ENCODE peak calls at places on chromosomes 7 and 10, in seven cellular contexts. One of them, this sample, is unnamed.

GRCh38 chr7:149731207-149731955 is 42.0 kb downstream of the ZNF467 start:
- DNase-seq in upper lobe of right lung: peak
- DNase-seq in mammary epithelial cell: no peak
- DNase-seq in astrocyte of the cerebellum: no peak
- DNase-seq in AG09319: no peak
- DNase-seq in body of pancreas: peak
- DNase-seq in thoracic aorta: no peak
- DNase-seq in this sample: no peak

GRCh38 chr7:25979605-25980004 is 172.4 kb upstream of the NFE2L3 start:
- DNase-seq in upper lobe of right lung: no peak
- DNase-seq in mammary epithelial cell: peak
- DNase-seq in astrocyte of the cerebellum: no peak
- DNase-seq in AG09319: no peak
- DNase-seq in body of pancreas: no peak
- DNase-seq in thoracic aorta: no peak
- DNase-seq in this sample: no peak

GRCh38 chr10:97028126-97028831 is 157.5 kb downstream of the SLIT1 start:
- DNase-seq in upper lobe of right lung: no peak
- DNase-seq in mammary epithelial cell: peak
- DNase-seq in astrocyte of the cerebellum: no peak
- DNase-seq in AG09319: no peak
- DNase-seq in body of pancreas: no peak
- DNase-seq in thoracic aorta: no peak
- DNase-seq in this sample: no peak

GRCh38 chr10:58967551-58968418 is 208.7 kb upstream of the PHYHIPL start:
- DNase-seq in upper lobe of right lung: peak
- DNase-seq in mammary epithelial cell: peak
- DNase-seq in astrocyte of the cerebellum: no peak
- DNase-seq in AG09319: no peak
- DNase-seq in body of pancreas: peak
- DNase-seq in thoracic aorta: no peak
- DNase-seq in this sample: peak

GRCh38 chr7:68535266-68535665 is 1063.0 kb upstream of the AUTS2 start:
- DNase-seq in upper lobe of right lung: no peak
- DNase-seq in mammary epithelial cell: no peak
- DNase-seq in astrocyte of the cerebellum: no peak
- DNase-seq in AG09319: no peak
- DNase-seq in body of pancreas: no peak
- DNase-seq in thoracic aorta: no peak
- DNase-seq in this sample: no peak

GRCh38 chr7:157490465-157490912 is 153.7 kb downstream of the DNAJB6 start:
- DNase-seq in upper lobe of right lung: peak
- DNase-seq in mammary epithelial cell: peak
- DNase-seq in astrocyte of the cerebellum: peak
- DNase-seq in AG09319: no peak
- DNase-seq in body of pancreas: no peak
- DNase-seq in thoracic aorta: no peak
- DNase-seq in this sample: no peak

GRCh38 chr7:30842542-30843451 is 68.9 kb upstream of the AQP1 start:
- DNase-seq in upper lobe of right lung: peak
- DNase-seq in mammary epithelial cell: no peak
- DNase-seq in astrocyte of the cerebellum: no peak
- DNase-seq in AG09319: no peak
- DNase-seq in body of pancreas: no peak
- DNase-seq in thoracic aorta: no peak
- DNase-seq in this sample: no peak

GRCh38 chr7:47506716-47507354 is 75.1 kb downstream of the TNS3 start:
- DNase-seq in upper lobe of right lung: no peak
- DNase-seq in mammary epithelial cell: no peak
- DNase-seq in astrocyte of the cerebellum: peak
- DNase-seq in AG09319: no peak
- DNase-seq in body of pancreas: no peak
- DNase-seq in thoracic aorta: no peak
- DNase-seq in this sample: no peak

GRCh38 chr10:43461950-43462349 is 25.0 kb downstream of the ZNF487 start:
- DNase-seq in upper lobe of right lung: no peak
- DNase-seq in mammary epithelial cell: peak
- DNase-seq in astrocyte of the cerebellum: peak
- DNase-seq in AG09319: peak
- DNase-seq in body of pancreas: peak
- DNase-seq in thoracic aorta: no peak
- DNase-seq in this sample: peak

GRCh38 chr7:84497873-84498272 is 303.3 kb upstream of the SEMA3A start:
- DNase-seq in upper lobe of right lung: no peak
- DNase-seq in mammary epithelial cell: no peak
- DNase-seq in astrocyte of the cerebellum: no peak
- DNase-seq in AG09319: no peak
- DNase-seq in body of pancreas: no peak
- DNase-seq in thoracic aorta: no peak
- DNase-seq in this sample: no peak

GRCh38 chr10:35467186-35467585 is 130.9 kb downstream of the CCNY start:
- DNase-seq in upper lobe of right lung: no peak
- DNase-seq in mammary epithelial cell: no peak
- DNase-seq in astrocyte of the cerebellum: no peak
- DNase-seq in AG09319: no peak
- DNase-seq in body of pancreas: no peak
- DNase-seq in thoracic aorta: no peak
- DNase-seq in this sample: no peak

GRCh38 chr10:35466661-35467060 is 130.4 kb downstream of the CCNY start:
- DNase-seq in upper lobe of right lung: no peak
- DNase-seq in mammary epithelial cell: no peak
- DNase-seq in astrocyte of the cerebellum: no peak
- DNase-seq in AG09319: no peak
- DNase-seq in body of pancreas: no peak
- DNase-seq in thoracic aorta: no peak
- DNase-seq in this sample: no peak

GRCh38 chr10:35470967-35471366 is 134.2 kb upstream of the GJD4 start:
- DNase-seq in upper lobe of right lung: no peak
- DNase-seq in mammary epithelial cell: no peak
- DNase-seq in astrocyte of the cerebellum: no peak
- DNase-seq in AG09319: no peak
- DNase-seq in body of pancreas: no peak
- DNase-seq in thoracic aorta: no peak
- DNase-seq in this sample: no peak

GRCh38 chr10:35471455-35471854 is 133.7 kb upstream of the GJD4 start:
- DNase-seq in upper lobe of right lung: no peak
- DNase-seq in mammary epithelial cell: no peak
- DNase-seq in astrocyte of the cerebellum: no peak
- DNase-seq in AG09319: no peak
- DNase-seq in body of pancreas: no peak
- DNase-seq in thoracic aorta: no peak
- DNase-seq in this sample: no peak

GRCh38 chr10:35470535-35470934 is 134.2 kb downstream of the CCNY start:
- DNase-seq in upper lobe of right lung: no peak
- DNase-seq in mammary epithelial cell: no peak
- DNase-seq in astrocyte of the cerebellum: no peak
- DNase-seq in AG09319: no peak
- DNase-seq in body of pancreas: no peak
- DNase-seq in thoracic aorta: no peak
- DNase-seq in this sample: no peak
- TF ChIP-seq CTCF in upper lobe of right lung: no peak
- TF ChIP-seq CTCF in mammary epithelial cell: no peak
- TF ChIP-seq CTCF in astrocyte of the cerebellum: no peak
- TF ChIP-seq CTCF in AG09319: no peak
- TF ChIP-seq CTCF in body of pancreas: no peak
- TF ChIP-seq CTCF in thoracic aorta: no peak
- TF ChIP-seq CTCF in this sample: no peak

GRCh38 chr10:98852686-98853085 is 383.0 kb downstream of the HPSE2 start:
- DNase-seq in upper lobe of right lung: no peak
- DNase-seq in mammary epithelial cell: no peak
- DNase-seq in astrocyte of the cerebellum: no peak
- DNase-seq in AG09319: no peak
- DNase-seq in body of pancreas: no peak
- DNase-seq in thoracic aorta: no peak
- DNase-seq in this sample: no peak

GRCh38 chr10:98855403-98856189 is 380.1 kb downstream of the HPSE2 start:
- DNase-seq in upper lobe of right lung: no peak
- DNase-seq in mammary epithelial cell: no peak
- DNase-seq in astrocyte of the cerebellum: no peak
- DNase-seq in AG09319: no peak
- DNase-seq in body of pancreas: no peak
- DNase-seq in thoracic aorta: no peak
- DNase-seq in this sample: no peak

GRCh38 chr10:98861962-98862361 is 373.7 kb downstream of the HPSE2 start:
- DNase-seq in upper lobe of right lung: no peak
- DNase-seq in mammary epithelial cell: no peak
- DNase-seq in astrocyte of the cerebellum: no peak
- DNase-seq in AG09319: no peak
- DNase-seq in body of pancreas: no peak
- DNase-seq in thoracic aorta: no peak
- DNase-seq in this sample: no peak

GRCh38 chr10:98858525-98858924 is 377.1 kb downstream of the HPSE2 start:
- DNase-seq in upper lobe of right lung: no peak
- DNase-seq in mammary epithelial cell: no peak
- DNase-seq in astrocyte of the cerebellum: no peak
- DNase-seq in AG09319: no peak
- DNase-seq in body of pancreas: no peak
- DNase-seq in thoracic aorta: no peak
- DNase-seq in this sample: no peak
- TF ChIP-seq CTCF in upper lobe of right lung: no peak
- TF ChIP-seq CTCF in mammary epithelial cell: peak
- TF ChIP-seq CTCF in astrocyte of the cerebellum: peak
- TF ChIP-seq CTCF in AG09319: no peak
- TF ChIP-seq CTCF in body of pancreas: no peak
- TF ChIP-seq CTCF in thoracic aorta: no peak
- TF ChIP-seq CTCF in this sample: no peak

GRCh38 chr10:133452453-133452852 is 1.3 kb upstream of the SCART1 start:
- DNase-seq in upper lobe of right lung: no peak
- DNase-seq in mammary epithelial cell: no peak
- DNase-seq in astrocyte of the cerebellum: no peak
- DNase-seq in AG09319: no peak
- DNase-seq in body of pancreas: no peak
- DNase-seq in thoracic aorta: no peak
- DNase-seq in this sample: no peak

GRCh38 chr10:133455611-133456031 is 1.9 kb downstream of the SCART1 start:
- DNase-seq in upper lobe of right lung: no peak
- DNase-seq in mammary epithelial cell: no peak
- DNase-seq in astrocyte of the cerebellum: no peak
- DNase-seq in AG09319: no peak
- DNase-seq in body of pancreas: no peak
- DNase-seq in thoracic aorta: no peak
- DNase-seq in this sample: no peak

GRCh38 chr10:133454204-133454893 is 604 bp downstream of the SCART1 start:
- DNase-seq in upper lobe of right lung: no peak
- DNase-seq in mammary epithelial cell: no peak
- DNase-seq in astrocyte of the cerebellum: no peak
- DNase-seq in AG09319: no peak
- DNase-seq in body of pancreas: no peak
- DNase-seq in thoracic aorta: no peak
- DNase-seq in this sample: no peak

GRCh38 chr10:133455196-133455595 is 1.5 kb downstream of the SCART1 start:
- DNase-seq in upper lobe of right lung: no peak
- DNase-seq in mammary epithelial cell: no peak
- DNase-seq in astrocyte of the cerebellum: no peak
- DNase-seq in AG09319: no peak
- DNase-seq in body of pancreas: no peak
- DNase-seq in thoracic aorta: no peak
- DNase-seq in this sample: no peak

GRCh38 chr10:133453516-133454203 is at the start of gene SCART1:
- DNase-seq in upper lobe of right lung: no peak
- DNase-seq in mammary epithelial cell: no peak
- DNase-seq in astrocyte of the cerebellum: no peak
- DNase-seq in AG09319: no peak
- DNase-seq in body of pancreas: no peak
- DNase-seq in thoracic aorta: no peak
- DNase-seq in this sample: no peak
- TF ChIP-seq CTCF in upper lobe of right lung: no peak
- TF ChIP-seq CTCF in mammary epithelial cell: no peak
- TF ChIP-seq CTCF in astrocyte of the cerebellum: no peak
- TF ChIP-seq CTCF in AG09319: no peak
- TF ChIP-seq CTCF in body of pancreas: no peak
- TF ChIP-seq CTCF in thoracic aorta: no peak
- TF ChIP-seq CTCF in this sample: no peak

GRCh38 chr7:114663502-114663901 is 248.9 kb downstream of the FOXP2 start:
- DNase-seq in upper lobe of right lung: no peak
- DNase-seq in mammary epithelial cell: peak
- DNase-seq in astrocyte of the cerebellum: peak
- DNase-seq in AG09319: no peak
- DNase-seq in body of pancreas: no peak
- DNase-seq in thoracic aorta: no peak
- DNase-seq in this sample: no peak
- TF ChIP-seq CTCF in upper lobe of right lung: no peak
- TF ChIP-seq CTCF in mammary epithelial cell: peak
- TF ChIP-seq CTCF in astrocyte of the cerebellum: peak
- TF ChIP-seq CTCF in AG09319: peak
- TF ChIP-seq CTCF in body of pancreas: no peak
- TF ChIP-seq CTCF in thoracic aorta: no peak
- TF ChIP-seq CTCF in this sample: peak

GRCh38 chr10:117860823-117861222 is 185.9 kb downstream of the RAB11FIP2 start:
- DNase-seq in upper lobe of right lung: no peak
- DNase-seq in mammary epithelial cell: no peak
- DNase-seq in astrocyte of the cerebellum: no peak
- DNase-seq in AG09319: no peak
- DNase-seq in body of pancreas: no peak
- DNase-seq in thoracic aorta: no peak
- DNase-seq in this sample: no peak
- TF ChIP-seq CTCF in upper lobe of right lung: no peak
- TF ChIP-seq CTCF in mammary epithelial cell: peak
- TF ChIP-seq CTCF in astrocyte of the cerebellum: peak
- TF ChIP-seq CTCF in AG09319: peak
- TF ChIP-seq CTCF in body of pancreas: peak
- TF ChIP-seq CTCF in thoracic aorta: no peak
- TF ChIP-seq CTCF in this sample: peak

This sample was measured in nephron progenitor cell.